ENCODE peak calls at places on chromosomes 5 and 9, in nine cellular contexts. One of them, this sample, is unnamed.

GRCh38 chr5:14908195-14908594 is 36.6 kb upstream of the ANKH start:
- DNase-seq in suprapubic skin: no peak
- DNase-seq in HCT116: no peak
- DNase-seq in H1: no peak
- DNase-seq in spleen: no peak
- DNase-seq in breast epithelium: no peak
- DNase-seq in GM12878: no peak
- DNase-seq in GM12891: no peak
- DNase-seq in stomach: no peak
- DNase-seq in this sample: no peak

GRCh38 chr9:96766199-96766598 is 11.7 kb downstream of the ZNF510 start:
- DNase-seq in suprapubic skin: no peak
- DNase-seq in HCT116: no peak
- DNase-seq in H1: no peak
- DNase-seq in spleen: no peak
- DNase-seq in breast epithelium: no peak
- DNase-seq in GM12878: no peak
- DNase-seq in GM12891: no peak
- DNase-seq in stomach: no peak
- DNase-seq in this sample: no peak

GRCh38 chr5:178301641-178302040 is 69.0 kb upstream of the PHYKPL start:
- DNase-seq in suprapubic skin: peak; percentile 5
- DNase-seq in HCT116: no peak
- DNase-seq in H1: no peak
- DNase-seq in spleen: peak; percentile 20
- DNase-seq in breast epithelium: no peak
- DNase-seq in GM12878: no peak
- DNase-seq in GM12891: no peak
- DNase-seq in stomach: no peak
- DNase-seq in this sample: no peak

GRCh38 chr5:163612358-163613149 is 107.1 kb downstream of the MAT2B start:
- DNase-seq in suprapubic skin: no peak
- DNase-seq in HCT116: no peak
- DNase-seq in H1: no peak
- DNase-seq in spleen: no peak
- DNase-seq in breast epithelium: no peak
- DNase-seq in GM12878: no peak
- DNase-seq in GM12891: no peak
- DNase-seq in stomach: no peak
- DNase-seq in this sample: no peak

GRCh38 chr5:50694027-50694590 is 27.7 kb downstream of the PARP8 start:
- DNase-seq in suprapubic skin: no peak
- DNase-seq in HCT116: no peak
- DNase-seq in H1: no peak
- DNase-seq in spleen: no peak
- DNase-seq in breast epithelium: no peak
- DNase-seq in GM12878: no peak
- DNase-seq in GM12891: no peak
- DNase-seq in stomach: no peak
- DNase-seq in this sample: no peak

GRCh38 chr5:102722930-102723329 is 32.2 kb upstream of the PAM start:
- DNase-seq in suprapubic skin: no peak
- DNase-seq in HCT116: no peak
- DNase-seq in H1: no peak
- DNase-seq in spleen: no peak
- DNase-seq in breast epithelium: no peak
- DNase-seq in GM12878: no peak
- DNase-seq in GM12891: no peak
- DNase-seq in stomach: no peak
- DNase-seq in this sample: no peak

GRCh38 chr5:172646716-172647285 is 5.7 kb downstream of the NEURL1B start:
- DNase-seq in suprapubic skin: no peak
- DNase-seq in HCT116: no peak
- DNase-seq in H1: no peak
- DNase-seq in spleen: peak; percentile 35
- DNase-seq in breast epithelium: no peak
- DNase-seq in GM12878: no peak
- DNase-seq in GM12891: no peak
- DNase-seq in stomach: no peak
- DNase-seq in this sample: no peak

GRCh38 chr5:22611327-22611726 is 241.8 kb downstream of the CDH12 start:
- DNase-seq in suprapubic skin: no peak
- DNase-seq in HCT116: no peak
- DNase-seq in H1: no peak
- DNase-seq in spleen: no peak
- DNase-seq in breast epithelium: no peak
- DNase-seq in GM12878: no peak
- DNase-seq in GM12891: no peak
- DNase-seq in stomach: no peak
- DNase-seq in this sample: no peak

GRCh38 chr5:54829686-54830085 is 155.7 kb downstream of the ESM1 start:
- DNase-seq in suprapubic skin: no peak
- DNase-seq in HCT116: no peak
- DNase-seq in H1: no peak
- DNase-seq in spleen: no peak
- DNase-seq in breast epithelium: no peak
- DNase-seq in GM12878: no peak
- DNase-seq in GM12891: no peak
- DNase-seq in stomach: no peak
- DNase-seq in this sample: no peak

GRCh38 chr5:116898917-116899316 is 324.3 kb upstream of the SEMA6A start:
- DNase-seq in suprapubic skin: no peak
- DNase-seq in HCT116: no peak
- DNase-seq in H1: no peak
- DNase-seq in spleen: no peak
- DNase-seq in breast epithelium: no peak
- DNase-seq in GM12878: no peak
- DNase-seq in GM12891: no peak
- DNase-seq in stomach: no peak
- DNase-seq in this sample: no peak

GRCh38 chr9:5644522-5644921 is 15.6 kb downstream of the RIC1 start:
- DNase-seq in suprapubic skin: no peak
- DNase-seq in HCT116: no peak
- DNase-seq in H1: no peak
- DNase-seq in spleen: no peak
- DNase-seq in breast epithelium: no peak
- DNase-seq in GM12878: no peak
- DNase-seq in GM12891: no peak
- DNase-seq in stomach: no peak
- DNase-seq in this sample: no peak

GRCh38 chr9:26723486-26723885 is 169.1 kb downstream of the CAAP1 start:
- DNase-seq in suprapubic skin: peak; percentile 65
- DNase-seq in HCT116: peak; percentile 55
- DNase-seq in H1: peak; percentile 56
- DNase-seq in spleen: no peak
- DNase-seq in breast epithelium: no peak
- DNase-seq in GM12878: no peak
- DNase-seq in GM12891: no peak
- DNase-seq in stomach: no peak
- DNase-seq in this sample: no peak

GRCh38 chr5:65359569-65359968 is 122.2 kb downstream of the ADAMTS6 start:
- DNase-seq in suprapubic skin: no peak
- DNase-seq in HCT116: no peak
- DNase-seq in H1: no peak
- DNase-seq in spleen: no peak
- DNase-seq in breast epithelium: no peak
- DNase-seq in GM12878: no peak
- DNase-seq in GM12891: no peak
- DNase-seq in stomach: no peak
- DNase-seq in this sample: no peak

GRCh38 chr9:9747787-9748186 is 865.0 kb downstream of the PTPRD start:
- DNase-seq in suprapubic skin: no peak
- DNase-seq in HCT116: no peak
- DNase-seq in H1: no peak
- DNase-seq in spleen: no peak
- DNase-seq in breast epithelium: no peak
- DNase-seq in GM12878: no peak
- DNase-seq in GM12891: no peak
- DNase-seq in stomach: no peak
- DNase-seq in this sample: no peak

GRCh38 chr5:44365351-44365750 is 23.9 kb downstream of the FGF10 start:
- DNase-seq in suprapubic skin: no peak
- DNase-seq in HCT116: no peak
- DNase-seq in H1: no peak
- DNase-seq in spleen: no peak
- DNase-seq in breast epithelium: no peak
- DNase-seq in GM12878: no peak
- DNase-seq in GM12891: no peak
- DNase-seq in stomach: no peak
- DNase-seq in this sample: no peak

GRCh38 chr9:131420913-131421312 is 27.0 kb downstream of the PRRC2B start:
- DNase-seq in suprapubic skin: no peak
- DNase-seq in HCT116: no peak
- DNase-seq in H1: no peak
- DNase-seq in spleen: no peak
- DNase-seq in breast epithelium: peak; percentile 53
- DNase-seq in GM12878: no peak
- DNase-seq in GM12891: no peak
- DNase-seq in stomach: no peak
- DNase-seq in this sample: no peak

GRCh38 chr9:76374702-76375543 is 19.3 kb downstream of the RFK start:
- DNase-seq in suprapubic skin: no peak
- DNase-seq in HCT116: no peak
- DNase-seq in H1: no peak
- DNase-seq in spleen: no peak
- DNase-seq in breast epithelium: peak; percentile 52
- DNase-seq in GM12878: no peak
- DNase-seq in GM12891: no peak
- DNase-seq in stomach: peak; percentile 90
- DNase-seq in this sample: no peak
- TF ChIP-seq POLR2AphosphoS5 in suprapubic skin: no peak
- TF ChIP-seq POLR2AphosphoS5 in HCT116: no peak
- TF ChIP-seq POLR2AphosphoS5 in H1: no peak
- TF ChIP-seq POLR2AphosphoS5 in spleen: no peak
- TF ChIP-seq POLR2AphosphoS5 in breast epithelium: peak; percentile 44
- TF ChIP-seq POLR2AphosphoS5 in GM12878: no peak
- TF ChIP-seq POLR2AphosphoS5 in GM12891: no peak
- TF ChIP-seq POLR2AphosphoS5 in stomach: peak; percentile 79
- TF ChIP-seq POLR2AphosphoS5 in this sample: no peak

GRCh38 chr5:132214491-132214890 is 13.2 kb downstream of the P4HA2 start:
- DNase-seq in suprapubic skin: no peak
- DNase-seq in HCT116: no peak
- DNase-seq in H1: no peak
- DNase-seq in spleen: peak; percentile 22
- DNase-seq in breast epithelium: no peak
- DNase-seq in GM12878: no peak
- DNase-seq in GM12891: no peak
- DNase-seq in stomach: no peak
- DNase-seq in this sample: no peak

GRCh38 chr5:132211787-132212186 is 15.9 kb downstream of the P4HA2 start:
- DNase-seq in suprapubic skin: no peak
- DNase-seq in HCT116: no peak
- DNase-seq in H1: no peak
- DNase-seq in spleen: no peak
- DNase-seq in breast epithelium: no peak
- DNase-seq in GM12878: no peak
- DNase-seq in GM12891: no peak
- DNase-seq in stomach: no peak
- DNase-seq in this sample: no peak

GRCh38 chr5:132213666-132214065 is 14.0 kb downstream of the P4HA2 start:
- DNase-seq in suprapubic skin: no peak
- DNase-seq in HCT116: no peak
- DNase-seq in H1: no peak
- DNase-seq in spleen: peak; percentile 61
- DNase-seq in breast epithelium: no peak
- DNase-seq in GM12878: no peak
- DNase-seq in GM12891: no peak
- DNase-seq in stomach: no peak
- DNase-seq in this sample: no peak

GRCh38 chr5:132218321-132218720 is 9.3 kb downstream of the P4HA2 start:
- DNase-seq in suprapubic skin: peak; percentile 8
- DNase-seq in HCT116: no peak
- DNase-seq in H1: no peak
- DNase-seq in spleen: peak; percentile 63
- DNase-seq in breast epithelium: no peak
- DNase-seq in GM12878: no peak
- DNase-seq in GM12891: no peak
- DNase-seq in stomach: no peak
- DNase-seq in this sample: no peak

GRCh38 chr5:132215329-132215728 is 12.3 kb downstream of the P4HA2 start:
- DNase-seq in suprapubic skin: peak; percentile 92
- DNase-seq in HCT116: no peak
- DNase-seq in H1: no peak
- DNase-seq in spleen: peak; percentile 74
- DNase-seq in breast epithelium: peak; percentile 94
- DNase-seq in GM12878: no peak
- DNase-seq in GM12891: no peak
- DNase-seq in stomach: peak; percentile 93
- DNase-seq in this sample: no peak
- TF ChIP-seq POLR2A in suprapubic skin: no peak
- TF ChIP-seq POLR2A in HCT116: no peak
- TF ChIP-seq POLR2A in H1: no peak
- TF ChIP-seq POLR2A in spleen: no peak
- TF ChIP-seq POLR2A in breast epithelium: no peak
- TF ChIP-seq POLR2A in GM12878: no peak
- TF ChIP-seq POLR2A in GM12891: no peak
- TF ChIP-seq POLR2A in stomach: no peak
- TF ChIP-seq POLR2A in this sample: no peak

DNA sequence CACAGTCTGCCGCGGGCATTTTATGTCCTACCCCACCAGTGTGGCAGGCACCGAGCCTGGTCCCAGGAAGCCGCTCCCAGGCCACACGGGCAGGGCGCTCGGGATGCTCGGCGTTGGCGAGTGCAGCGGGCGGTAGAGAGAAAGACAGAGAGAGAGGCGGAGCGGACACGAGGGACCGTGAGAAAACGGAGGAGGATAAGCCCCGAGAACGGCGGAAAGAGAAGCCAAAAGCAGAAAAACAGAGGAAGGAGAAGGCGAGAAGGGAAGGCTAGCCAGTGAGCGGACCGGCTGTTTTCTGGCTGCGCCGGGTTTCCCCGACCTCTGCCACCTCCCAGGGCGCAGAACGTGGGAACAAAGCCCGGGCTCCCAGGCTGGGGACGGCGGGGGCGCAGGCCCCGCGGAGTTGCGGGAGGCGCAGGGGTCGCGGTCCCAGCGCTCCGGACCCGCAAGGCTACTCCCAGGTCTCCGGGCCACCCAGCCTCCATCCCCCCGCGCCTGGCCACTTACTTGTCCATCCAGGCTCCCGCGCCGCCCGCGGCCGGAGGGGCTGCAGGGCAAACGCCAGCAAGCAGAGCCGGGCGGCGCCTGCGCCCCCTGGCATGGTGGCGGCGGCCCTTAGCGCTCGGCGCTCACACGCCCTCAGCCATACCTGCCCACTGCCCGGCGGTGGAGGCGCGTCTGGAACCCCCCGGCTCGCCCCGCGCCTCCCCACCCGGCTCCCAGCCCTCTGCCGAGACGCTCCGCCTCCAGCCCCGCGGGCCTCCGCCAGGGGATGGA is at the start of gene ADAM19:
- DNase-seq in suprapubic skin: no peak
- DNase-seq in HCT116: no peak
- DNase-seq in H1: peak; percentile 47
- DNase-seq in spleen: peak; percentile 92
- DNase-seq in breast epithelium: no peak
- DNase-seq in GM12878: no peak
- DNase-seq in GM12891: peak; percentile 57
- DNase-seq in stomach: no peak
- DNase-seq in this sample: peak; percentile 68
- TF ChIP-seq POLR2AphosphoS5 in suprapubic skin: no peak
- TF ChIP-seq POLR2AphosphoS5 in HCT116: peak; percentile 77
- TF ChIP-seq POLR2AphosphoS5 in H1: no peak
- TF ChIP-seq POLR2AphosphoS5 in spleen: peak; percentile 86
- TF ChIP-seq POLR2AphosphoS5 in breast epithelium: no peak
- TF ChIP-seq POLR2AphosphoS5 in GM12878: peak; percentile 69
- TF ChIP-seq POLR2AphosphoS5 in GM12891: peak; percentile 48
- TF ChIP-seq POLR2AphosphoS5 in stomach: peak; percentile 36
- TF ChIP-seq POLR2AphosphoS5 in this sample: no peak

GRCh38 chr9:87803166-87803565 is 77.2 kb downstream of the CTSL start:
- DNase-seq in suprapubic skin: no peak
- DNase-seq in HCT116: no peak
- DNase-seq in H1: no peak
- DNase-seq in spleen: no peak
- DNase-seq in breast epithelium: no peak
- DNase-seq in GM12878: no peak
- DNase-seq in GM12891: no peak
- DNase-seq in stomach: no peak
- DNase-seq in this sample: no peak
- TF ChIP-seq POLR2A in suprapubic skin: no peak
- TF ChIP-seq POLR2A in HCT116: no peak
- TF ChIP-seq POLR2A in H1: no peak
- TF ChIP-seq POLR2A in spleen: no peak
- TF ChIP-seq POLR2A in breast epithelium: no peak
- TF ChIP-seq POLR2A in GM12878: no peak
- TF ChIP-seq POLR2A in GM12891: no peak
- TF ChIP-seq POLR2A in stomach: no peak
- TF ChIP-seq POLR2A in this sample: no peak

This sample was measured in GM12892.